ENCODE peak calls at places on chromosomes 5 and 9, in four cellular contexts. B, O, X and Q are unnamed samples.

GRCh38 chr5:111781200-111781599 is 24.2 kb upstream of the NREP start:
- DNase-seq in B (no peak), X (no peak), O (no peak), Q (no peak)

GRCh38 chr5:65191554-65192126 is 290.1 kb downstream of the ADAMTS6 start:
- DNase-seq in B (no peak), O (no peak), X (no peak), Q (no peak)

GRCh38 chr9:98678244-98678842 is 30.4 kb downstream of the GABBR2 start:
- DNase-seq in B (no peak), X (no peak), O (peak), Q (no peak)

GRCh38 chr5:176671399-176671798 is 24.1 kb downstream of the TSPAN17 start:
- DNase-seq in O (no peak), B (no peak), X (no peak), Q (no peak)

GRCh38 chr5:178206166-178207101 is 2.1 kb downstream of the HNRNPAB start:
- DNase-seq in X (no peak), O (peak), B (no peak), Q (no peak)

GRCh38 chr5:17436345-17436744 is 61.7 kb upstream of the TAF11L2 start:
- DNase-seq in B (no peak), O (no peak), X (no peak), Q (no peak)

GRCh38 chr9:123360161-123361085 is 4.4 kb downstream of the CRB2 start:
- DNase-seq in O (peak), X (peak), B (peak), Q (no peak)

GRCh38 chr9:94697972-94698581 is 28.4 kb upstream of the AOPEP start:
- DNase-seq in O (peak), X (no peak), B (no peak), Q (no peak)

GRCh38 chr5:97022898-97023297 is 87.0 kb downstream of the LNPEP start:
- DNase-seq in B (no peak), X (no peak), O (no peak), Q (no peak)